ENCODE peak calls at places on chromosomes 16 and 17, in four cellular contexts. I is IMR-90, B is H9, A is H1. Z is an unnamed sample.

GRCh38 chr17:80122926-80123505 is 21.6 kb downstream of the GAA start:
- DNase-seq in I (no peak), B (peak), A (no peak), Z (no peak)

GRCh38 chr16:81723098-81723723 is 55.9 kb upstream of the PLCG2 start:
- DNase-seq in A (no peak), B (no peak), I (peak), Z (peak)

GRCh38 chr16:69405757-69406156 is 18.7 kb upstream of the CYB5B start:
- DNase-seq in I (no peak), B (no peak), A (no peak), Z (no peak)

GRCh38 chr16:52976539-52977167 is 76.0 kb downstream of the CHD9NB start:
- DNase-seq in B (peak), A (no peak), I (peak), Z (peak)

GRCh38 chr16:55991843-55992242 is 116.7 kb upstream of the CES5A start:
- DNase-seq in I (no peak), A (no peak), B (no peak), Z (no peak)

GRCh38 chr16:81778861-81779539 is at the start of gene PLCG2:
- DNase-seq in B (peak), I (no peak), A (no peak), Z (peak)

GRCh38 chr16:85746431-85747227 is 4.3 kb downstream of the C16orf74 start:
- DNase-seq in I (peak), A (peak), B (peak), Z (peak)

GRCh38 chr17:13027246-13027645 is 9.4 kb upstream of the ELAC2 start:
- DNase-seq in I (peak), B (no peak), A (no peak), Z (no peak)

GRCh38 chr16:30934827-30935557 is 11.6 kb downstream of the FBXL19 start:
- DNase-seq in B (peak), I (peak), A (no peak), Z (peak)

GRCh38 chr17:65334391-65334790 is 197.2 kb downstream of the RGS9 start:
- DNase-seq in I (no peak), A (no peak), B (no peak), Z (no peak)

GRCh38 chr16:16120382-16121184 is 102.7 kb downstream of the ABCC6 start:
- DNase-seq in B (no peak), I (peak), A (no peak), Z (no peak)

GRCh38 chr16:82629441-82630027 is 2.8 kb downstream of the CDH13 start:
- DNase-seq in B (no peak), A (no peak), I (peak), Z (peak)

GRCh38 chr16:48535831-48536599 is 74.0 kb downstream of the N4BP1 start:
- DNase-seq in I (peak), B (no peak), A (no peak), Z (no peak)

GRCh38 chr16:56683424-56684162 is 1.3 kb downstream of the MT1X start:
- DNase-seq in A (no peak), I (no peak), B (no peak), Z (no peak)

GRCh38 chr16:46732561-46732960 is 15.6 kb downstream of the MYLK3 start:
- DNase-seq in I (no peak), B (no peak), A (no peak), Z (no peak)

GRCh38 chr17:79814966-79815835 is 18.3 kb upstream of the CBX8 start:
- DNase-seq in B (peak), I (no peak), A (no peak), Z (no peak)

GRCh38 chr16:85662976-85663830 is 25.6 kb downstream of the GINS2 start:
- DNase-seq in A (no peak), B (no peak), I (no peak), Z (no peak)

GRCh38 chr17:66508896-66509843 is 206.8 kb downstream of the PRKCA start:
- DNase-seq in A (no peak), B (no peak), I (peak), Z (no peak)

GRCh38 chr16:10738231-10739077 is 5.2 kb upstream of the NUBP1 start:
- DNase-seq in I (peak), B (peak), A (no peak), Z (peak)

GRCh38 chr16:81583893-81584705 is 139.5 kb downstream of the CMIP start:
- DNase-seq in I (peak), A (no peak), B (no peak), Z (no peak)

GRCh38 chr17:78789663-78790181 is 7.6 kb upstream of the CYTH1 start:
- DNase-seq in I (peak), B (no peak), A (no peak), Z (no peak)

GRCh38 chr16:47888142-47888541 is 267.7 kb downstream of the ABCC12 start:
- DNase-seq in I (peak), B (peak), A (peak), Z (peak)

GRCh38 chr16:46801428-46802049 is 29.4 kb downstream of the C16orf87 start:
- DNase-seq in A (no peak), B (no peak), I (peak), Z (peak)

GRCh38 chr16:14600164-14600563 is 29.9 kb downstream of the PARN start:
- DNase-seq in B (no peak), I (peak), A (no peak), Z (peak)

GRCh38 chr16:83995756-83996155 is 27.7 kb downstream of the NECAB2 start:
- DNase-seq in B (peak), A (no peak), I (peak), Z (peak)

GRCh38 chr17:9291912-9292562 is 270.7 kb downstream of the NTN1 start:
- DNase-seq in I (peak), B (peak), A (no peak), Z (peak)

GRCh38 chr17:35148144-35148543 is 527 bp downstream of the UNC45B start:
- DNase-seq in B (no peak), A (no peak), I (no peak), Z (no peak)

GRCh38 chr16:57775661-57776469 is 26.4 kb downstream of the KIFC3 start:
- DNase-seq in A (peak), B (peak), I (no peak), Z (peak)

GRCh38 chr16:3528406-3528805 is 27.6 kb downstream of the CLUAP1 start:
- DNase-seq in B (no peak), I (no peak), A (no peak), Z (no peak)

GRCh38 chr16:4850211-4850610 is 2.9 kb downstream of the UBN1 start:
- DNase-seq in I (peak), A (no peak), B (no peak), Z (no peak)

GRCh38 chr17:80805032-80805751 is 186.4 kb upstream of the CHMP6 start:
- DNase-seq in I (peak), B (peak), A (no peak), Z (peak)

GRCh38 chr17:73902416-73903181 is 258.4 kb upstream of the SDK2 start:
- DNase-seq in A (no peak), B (peak), I (no peak), Z (no peak)

GRCh38 chr16:3822366-3823045 is 58.0 kb downstream of the CREBBP start:
- DNase-seq in I (peak), B (no peak), A (no peak), Z (no peak)

GRCh38 chr17:63290784-63291183 is 155.3 kb downstream of the CYB561 start:
- DNase-seq in B (no peak), I (no peak), A (no peak), Z (no peak)

GRCh38 chr17:64747938-64748540 is 85.9 kb upstream of the SMURF2 start:
- DNase-seq in B (no peak), I (peak), A (no peak), Z (no peak)

GRCh38 chr16:50991006-50991405 is 160.1 kb downstream of the SALL1 start:
- DNase-seq in A (no peak), B (no peak), I (no peak), Z (no peak)

GRCh38 chr17:34378664-34379101 is 15.7 kb upstream of the CCL1 start:
- DNase-seq in B (no peak), A (no peak), I (no peak), Z (no peak)

GRCh38 chr17:80109066-80109618 is 7.8 kb downstream of the GAA start:
- DNase-seq in B (no peak), I (no peak), A (no peak), Z (no peak)

GRCh38 chr17:74413491-74413890 is 18.4 kb upstream of the GPRC5C start:
- DNase-seq in B (no peak), I (no peak), A (no peak), Z (no peak)

GRCh38 chr17:71436479-71436878 is 684.3 kb upstream of the SOX9 start:
- DNase-seq in A (no peak), B (no peak), I (no peak), Z (no peak)

GRCh38 chr17:71440513-71440912 is 680.3 kb upstream of the SOX9 start:
- DNase-seq in I (peak), B (no peak), A (no peak), Z (no peak)

GRCh38 chr17:71437176-71437575 is 683.6 kb upstream of the SOX9 start:
- DNase-seq in I (peak), B (no peak), A (no peak), Z (no peak)

GRCh38 chr17:71441098-71441497 is 679.7 kb upstream of the SOX9 start:
- DNase-seq in I (peak), B (no peak), A (no peak), Z (peak)

GRCh38 chr17:71438631-71439146 is 682.1 kb upstream of the SOX9 start:
- DNase-seq in B (no peak), A (no peak), I (peak), Z (no peak)
- H3K27ac ChIP-seq in B (no peak), A (no peak), I (peak), Z (no peak)

DNA sequence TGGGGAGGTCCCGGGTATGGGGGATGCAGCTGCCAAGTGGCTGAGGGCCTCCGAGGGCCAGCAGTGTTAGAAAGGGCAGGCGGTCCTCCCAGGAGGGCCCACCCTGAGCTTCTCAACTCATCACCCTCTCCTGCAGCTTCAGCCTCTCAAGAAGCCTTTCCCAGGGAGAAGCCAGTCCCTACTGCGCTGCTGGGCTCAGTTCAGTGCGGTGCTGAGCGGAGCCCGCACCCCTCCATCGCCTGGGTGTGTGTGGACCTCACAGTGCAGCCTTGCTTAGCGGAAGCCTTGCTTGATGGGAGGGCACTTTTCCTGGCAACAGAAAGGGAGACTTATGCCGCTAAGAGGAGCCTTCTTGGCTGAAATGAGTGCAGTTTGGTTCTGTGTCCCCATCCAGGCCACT is 3.5 kb upstream of the APRT start:
- DNase-seq in A (no peak), I (no peak), B (no peak), Z (no peak)
- H3K56ac ChIP-seq in A (no peak), I (no peak), B (no peak), Z (no peak)

DNA sequence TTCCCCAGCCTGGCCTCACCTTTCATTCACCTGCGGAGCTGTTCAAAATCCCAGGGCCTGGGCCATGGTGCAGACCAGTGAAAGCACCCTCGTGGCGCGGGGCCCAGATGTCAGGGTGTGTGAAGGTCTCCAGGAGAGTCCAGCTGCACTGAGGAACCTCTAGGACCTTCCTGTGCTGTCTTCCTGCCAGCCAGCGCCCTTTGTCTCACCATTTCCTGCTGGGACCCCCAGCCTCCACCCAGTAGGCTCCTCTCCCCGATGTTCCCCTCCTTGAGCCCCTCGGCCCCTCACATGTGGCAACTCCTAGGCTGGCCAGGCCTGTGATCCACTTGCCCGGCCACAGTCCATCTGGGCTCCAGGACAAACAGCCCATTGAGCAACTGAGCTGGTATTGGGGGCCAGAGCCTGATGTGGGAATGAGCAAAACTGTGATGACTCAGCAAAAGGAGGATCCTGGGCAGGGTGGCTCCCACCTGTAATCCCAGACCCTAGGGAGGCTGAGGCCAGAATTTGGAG is 677 bp downstream of the SULT1A2 start:
- DNase-seq in B (peak), A (no peak), I (no peak), Z (no peak)
- H3K27ac ChIP-seq in B (no peak), A (no peak), I (no peak), Z (no peak)

GRCh38 chr17:71922439-71922838 is 198.4 kb upstream of the SOX9 start:
- DNase-seq in I (peak), A (no peak), B (no peak), Z (peak)

GRCh38 chr17:71921726-71922320 is 199.0 kb upstream of the SOX9 start:
- DNase-seq in I (no peak), A (no peak), B (no peak), Z (peak)

DNA sequence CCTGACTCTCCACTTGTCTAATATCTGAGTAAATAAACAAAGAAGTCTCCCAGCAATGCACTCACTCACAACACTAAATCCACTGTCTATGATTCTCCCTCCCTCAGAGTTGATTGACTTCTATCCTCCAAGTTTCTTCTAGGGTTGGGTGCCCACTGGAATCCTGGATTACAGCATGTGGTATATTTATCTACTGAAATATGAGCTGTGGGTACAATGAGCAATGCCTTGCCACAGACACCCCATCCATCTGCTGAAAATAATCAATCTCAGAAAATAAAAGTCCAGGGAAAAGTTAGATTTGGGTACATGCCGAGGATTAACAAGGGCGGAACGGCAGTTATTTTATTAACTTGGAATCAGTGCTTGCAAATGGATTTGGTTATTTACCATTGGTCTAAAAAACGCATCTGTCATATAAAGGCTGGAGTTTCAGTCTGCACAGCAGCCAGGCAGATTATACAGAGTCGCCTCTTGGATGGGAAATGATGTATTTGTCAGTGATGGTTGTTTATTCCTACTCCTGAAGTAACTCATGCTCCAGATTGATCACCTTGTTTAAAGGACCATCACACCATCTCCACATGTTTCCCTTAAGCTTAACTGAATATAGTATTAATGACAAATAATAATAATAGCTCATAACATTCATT is 193.9 kb upstream of the SOX9 start:
- DNase-seq in I (no peak), A (no peak), B (no peak), Z (no peak)
- H3K56ac ChIP-seq in I (no peak), A (no peak), B (no peak), Z (no peak)

GRCh38 chr17:28526381-28526780 is 20.2 kb downstream of the FOXN1 start:
- DNase-seq in A (no peak), I (no peak), B (no peak), Z (no peak)

GRCh38 chr17:28523876-28524275 is 17.7 kb downstream of the FOXN1 start:
- DNase-seq in B (no peak), A (no peak), I (no peak), Z (no peak)

GRCh38 chr17:28523186-28523585 is 17.0 kb downstream of the FOXN1 start:
- DNase-seq in B (no peak), I (no peak), A (no peak), Z (no peak)

GRCh38 chr17:28527181-28527681 is 21.1 kb downstream of the FOXN1 start:
- DNase-seq in A (no peak), I (no peak), B (no peak), Z (no peak)

GRCh38 chr17:28524476-28525415 is 18.6 kb downstream of the FOXN1 start:
- DNase-seq in A (no peak), B (no peak), I (peak), Z (no peak)
- H3K27ac ChIP-seq in A (no peak), B (no peak), I (no peak), Z (no peak)

GRCh38 chr17:82603981-82604448 is 44.2 kb downstream of the WDR45B start:
- DNase-seq in I (peak), A (no peak), B (no peak), Z (no peak)
- H3K56ac ChIP-seq in I (no peak), A (no peak), B (no peak), Z (no peak)

GRCh38 chr17:16987830-16988601 is 16.1 kb upstream of the TNFRSF13B start:
- DNase-seq in A (no peak), B (peak), I (peak), Z (peak)
- H3K27ac ChIP-seq in A (no peak), B (no peak), I (no peak), Z (no peak)